ENCODE peak calls at places on chromosome 4, in nine cellular contexts. X is NCI-H2227 treated with DMSO at 0.1 percent for 48 hours; N is activated CD4-positive, alpha-beta T cell treated with anti-CD3 and anti-CD28 coated beads, Interleukin-2, amount 50 U/mL, for 1 hour; C is K562; M is Kasumi-1; F is EL; U is breast epithelium; P is stimulated activated CD4-positive, alpha-beta T cell treated with anti-CD3 and anti-CD28 coated beads, Interleukin-1b, Interleukin-23, amount 100 ng/mL, for 1 hour; Q is activated naive CD8-positive, alpha-beta T cell treated with anti-CD3 and anti-CD28 coated beads, Interleukin-2, amount 50 U/mL, for 24 hours. Y is an unnamed sample.

GRCh38 chr4:14767142-14767541 is 235.1 kb upstream of the CPEB2 start:
- DNase-seq in X (no peak), N (no peak), C (no peak), M (no peak), F (no peak), U (no peak), P (no peak), Q (no peak), Y (no peak)

GRCh38 chr4:97498875-97499274 is 644.4 kb downstream of the STPG2 start:
- DNase-seq in X (no peak), N (no peak), C (no peak), M (no peak), F (no peak), U (no peak), P (no peak), Q (no peak), Y (no peak)

GRCh38 chr4:111639120-111639519 is 506.1 kb upstream of the FAM241A start:
- DNase-seq in X (no peak), N (no peak), C (no peak), M (no peak), F (no peak), U (no peak), P (no peak), Q (no peak), Y (peak)

GRCh38 chr4:173436149-173436579 is 37.2 kb upstream of the SCRG1 start:
- DNase-seq in X (no peak), N (no peak), C (no peak), M (no peak), F (peak), U (no peak), P (no peak), Q (no peak), Y (peak)

GRCh38 chr4:125368161-125368560 is 53.4 kb downstream of the FAT4 start:
- DNase-seq in X (no peak), N (no peak), C (no peak), M (no peak), F (peak), U (no peak), P (no peak), Q (no peak), Y (peak)

GRCh38 chr4:98474408-98474844 is 184.0 kb downstream of the TSPAN5 start:
- DNase-seq in X (no peak), N (no peak), C (no peak), M (no peak), F (peak), U (no peak), P (no peak), Q (no peak), Y (peak)

GRCh38 chr4:16233569-16234177 is 7.4 kb upstream of the TAPT1 start:
- DNase-seq in X (no peak), N (no peak), C (no peak), M (no peak), F (no peak), U (no peak), P (no peak), Q (no peak), Y (no peak)

GRCh38 chr4:15457401-15458201 is 12.1 kb upstream of the CC2D2A start:
- DNase-seq in X (peak), N (no peak), C (peak), M (peak), F (peak), U (no peak), P (no peak), Q (no peak), Y (peak)

GRCh38 chr4:177699365-177700213 is 257.4 kb upstream of the AGA start:
- DNase-seq in X (no peak), N (no peak), C (no peak), M (no peak), F (peak), U (no peak), P (no peak), Q (no peak), Y (no peak)

GRCh38 chr4:145528601-145529000 is 46.9 kb downstream of the SMAD1 start:
- DNase-seq in X (no peak), N (no peak), C (no peak), M (no peak), F (no peak), U (no peak), P (no peak), Q (no peak), Y (no peak)

GRCh38 chr4:62487016-62487415 is 1286.9 kb downstream of the ADGRL3 start:
- DNase-seq in X (no peak), N (no peak), C (no peak), M (no peak), F (no peak), U (no peak), P (no peak), Q (no peak), Y (no peak)

GRCh38 chr4:7657545-7658296 is 223.0 kb upstream of the PSAPL1 start:
- DNase-seq in X (no peak), N (no peak), C (no peak), M (no peak), F (no peak), U (no peak), P (no peak), Q (no peak), Y (no peak)

GRCh38 chr4:107247738-107248137 is 211.6 kb upstream of the DKK2 start:
- DNase-seq in X (no peak), N (no peak), C (no peak), M (no peak), F (no peak), U (no peak), P (no peak), Q (no peak), Y (peak)

GRCh38 chr4:1300466-1301455 is 11.1 kb downstream of the MAEA start:
- DNase-seq in X (no peak), N (no peak), C (no peak), M (peak), F (peak), U (no peak), P (no peak), Q (no peak), Y (peak)

GRCh38 chr4:29805245-29805644 is 914.9 kb upstream of the PCDH7 start:
- DNase-seq in X (no peak), N (no peak), C (no peak), M (peak), F (peak), U (no peak), P (no peak), Q (no peak), Y (no peak)

GRCh38 chr4:74111990-74112389 is 13.0 kb upstream of the CXCL2 start:
- DNase-seq in X (no peak), N (no peak), C (no peak), M (no peak), F (peak), U (peak), P (no peak), Q (no peak), Y (peak)

GRCh38 chr4:48025005-48025404 is 8.4 kb downstream of the NIPAL1 start:
- DNase-seq in X (no peak), N (no peak), C (no peak), M (no peak), F (peak), U (no peak), P (no peak), Q (no peak), Y (no peak)

GRCh38 chr4:151678048-151678853 is 82.6 kb downstream of the GATB start:
- DNase-seq in X (no peak), N (no peak), C (no peak), M (no peak), F (no peak), U (no peak), P (no peak), Q (no peak), Y (no peak)

GRCh38 chr4:145496292-145496691 is 14.6 kb downstream of the SMAD1 start:
- DNase-seq in X (no peak), N (no peak), C (no peak), M (no peak), F (no peak), U (no peak), P (no peak), Q (no peak), Y (no peak)

Y was measured in AG10803.